ENCODE peak calls at places on chromosomes 13 and 19, in nine cellular contexts. S is NCI-H748 treated with DMSO at 0.1 percent for 48 hours; Y is left ventricle myocardium superior; B is stimulated activated CD4-positive, alpha-beta T cell treated with anti-CD3 and anti-CD28 coated beads, Interleukin-15, amount 100 ng/mL, for 1 hour; W is C1 segment of cervical spinal cord; E is WTC11; L is psoas muscle; U is EL; H is HFFc6. P is an unnamed sample.

GRCh38 chr13:75512253-75512652 is 25.4 kb downstream of the COMMD6 start:
- DNase-seq in H (no peak), W (no peak), L (no peak), B (no peak), U (no peak), S (no peak), E (no peak), Y (no peak), P (no peak)

GRCh38 chr19:4609878-4610511 is 29.3 kb upstream of the TNFAIP8L1 start:
- DNase-seq in H (no peak), U (no peak), B (no peak), Y (peak), W (peak), E (no peak), L (no peak), S (no peak), P (no peak)

GRCh38 chr13:62704795-62705329 is 1289.2 kb upstream of the PCDH20 start:
- DNase-seq in W (no peak), E (no peak), B (no peak), U (no peak), H (no peak), L (no peak), Y (no peak), S (peak), P (no peak)

GRCh38 chr13:110360598-110360997 is 53.5 kb downstream of the COL4A2 start:
- DNase-seq in W (no peak), L (no peak), Y (no peak), S (no peak), U (no peak), E (no peak), H (no peak), B (no peak), P (no peak)

GRCh38 chr13:51942189-51942588 is 69.1 kb downstream of the ATP7B start:
- DNase-seq in L (no peak), W (no peak), B (no peak), U (no peak), Y (no peak), E (no peak), H (no peak), S (no peak), P (peak)

GRCh38 chr13:111171629-111172028 is 56.5 kb downstream of the ARHGEF7 start:
- DNase-seq in W (no peak), B (no peak), S (no peak), H (no peak), Y (no peak), U (no peak), L (no peak), E (no peak), P (no peak)

GRCh38 chr19:41999071-41999877 is 5.2 kb upstream of the ATP1A3 start:
- DNase-seq in W (no peak), Y (peak), S (no peak), H (no peak), B (no peak), L (no peak), U (no peak), E (peak), P (peak)

GRCh38 chr13:25890671-25891212 is 161.1 kb downstream of the SHISA2 start:
- DNase-seq in S (no peak), H (no peak), B (no peak), W (no peak), Y (no peak), U (no peak), E (no peak), L (no peak), P (no peak)

GRCh38 chr13:113061271-113061625 is 44.3 kb upstream of the F7 start:
- DNase-seq in E (no peak), S (no peak), W (peak), Y (peak), L (no peak), H (no peak), U (no peak), B (no peak), P (no peak)

GRCh38 chr19:40921005-40921897 is 39.2 kb upstream of the CYP2A7 start:
- DNase-seq in B (no peak), W (no peak), E (no peak), L (no peak), U (peak), H (peak), S (no peak), Y (no peak), P (peak)

GRCh38 chr19:53521373-53522202 is 16.4 kb upstream of the ZNF331 start:
- DNase-seq in H (no peak), Y (no peak), L (no peak), U (no peak), E (no peak), S (no peak), W (no peak), B (no peak), P (no peak)

GRCh38 chr19:4518345-4519171 is at the start of gene PLIN4:
- DNase-seq in B (no peak), E (peak), U (no peak), S (no peak), Y (peak), H (no peak), W (peak), L (peak), P (no peak)

GRCh38 chr13:76293346-76293745 is 592.9 kb downstream of the KCTD12 start:
- DNase-seq in B (no peak), H (peak), U (peak), Y (no peak), W (no peak), S (no peak), L (no peak), E (no peak), P (no peak)

GRCh38 chr19:30784850-30785459 is 412.8 kb downstream of the ZNF536 start:
- DNase-seq in B (peak), H (no peak), U (peak), L (peak), E (peak), S (peak), Y (peak), W (peak), P (peak)

GRCh38 chr13:51282322-51282721 is 57.2 kb upstream of the SERPINE3 start:
- DNase-seq in Y (peak), L (no peak), E (no peak), S (no peak), H (no peak), U (no peak), B (no peak), W (no peak), P (no peak)

GRCh38 chr19:19349365-19349764 is 28.7 kb downstream of the MAU2 start:
- DNase-seq in L (no peak), Y (no peak), B (no peak), U (no peak), H (no peak), W (no peak), E (no peak), S (no peak), P (no peak)

GRCh38 chr19:900302-901111 is 7.2 kb downstream of the RNU6-9 start:
- DNase-seq in Y (no peak), L (peak), E (peak), S (no peak), U (no peak), H (no peak), W (no peak), B (no peak), P (no peak)

GRCh38 chr19:43527860-43528622 is 1.0 kb upstream of the ETHE1 start:
- DNase-seq in Y (peak), S (peak), U (peak), H (peak), E (no peak), W (peak), L (peak), B (no peak), P (no peak)

GRCh38 chr13:110746443-110746842 is 32.9 kb downstream of the ING1 start:
- DNase-seq in U (no peak), H (no peak), Y (no peak), B (no peak), L (no peak), E (no peak), S (no peak), W (no peak), P (no peak)

GRCh38 chr19:9597027-9597426 is 12.7 kb upstream of the ZNF121 start:
- DNase-seq in H (peak), L (no peak), E (no peak), S (no peak), Y (no peak), W (no peak), U (peak), B (no peak), P (peak)

GRCh38 chr13:112974676-112975075 is 5.7 kb downstream of the MCF2L start:
- DNase-seq in H (no peak), W (no peak), B (no peak), L (no peak), S (no peak), E (no peak), U (peak), Y (no peak), P (no peak)

GRCh38 chr13:95492044-95492801 is 60.3 kb upstream of the CLDN10 start:
- DNase-seq in L (no peak), E (peak), W (no peak), H (no peak), Y (no peak), U (no peak), B (no peak), S (peak), P (peak)

GRCh38 chr19:30090476-30090875 is 148.4 kb downstream of the URI1 start:
- DNase-seq in E (no peak), B (no peak), U (no peak), W (no peak), Y (peak), L (no peak), H (no peak), S (no peak), P (no peak)

GRCh38 chr13:110262944-110263343 is 44.0 kb downstream of the COL4A1 start:
- DNase-seq in Y (peak), H (no peak), W (no peak), U (no peak), S (no peak), E (no peak), B (no peak), L (no peak), P (no peak)

GRCh38 chr19:8366121-8366581 is 2.2 kb downstream of the ANGPTL4 start:
- DNase-seq in L (no peak), H (no peak), S (no peak), U (no peak), E (no peak), W (no peak), B (no peak), Y (no peak), P (no peak)

GRCh38 chr13:77580748-77581147 is 45.2 kb downstream of the SCEL start:
- DNase-seq in U (no peak), Y (no peak), W (no peak), H (no peak), L (no peak), S (no peak), B (no peak), E (no peak), P (no peak)

GRCh38 chr13:51158923-51159322 is 47.8 kb upstream of the C13orf42 start:
- DNase-seq in W (no peak), E (no peak), S (no peak), L (no peak), Y (no peak), H (no peak), B (no peak), U (no peak), P (no peak)

P was measured in Calu3.